ENCODE peak calls at places on chromosome 4, in six cellular contexts. T is colonic mucosa, K is MM.1S, Q is H9, N is SK-N-SH, B is K562. J is an unnamed sample. For H3K4me1, the result is how much of the 10 kb centered on the place peaks cover.

GRCh38 chr4:55124337-55125076 is 888 bp downstream of the KDR start:
- DNase-seq in T (no peak), K (no peak), Q (peak), N (no peak), B (no peak), J (peak)

GRCh38 chr4:116860891-116861290 is 224.5 kb downstream of the TRAM1L1 start:
- DNase-seq in T (no peak), K (no peak), Q (no peak), N (no peak), B (no peak), J (no peak)

GRCh38 chr4:83922419-83922818 is 386.5 kb downstream of the GPAT3 start:
- DNase-seq in T (no peak), K (no peak), Q (peak), N (no peak), B (no peak), J (peak)

GRCh38 chr4:62070291-62070852 is 870.2 kb downstream of the ADGRL3 start:
- DNase-seq in T (no peak), K (no peak), Q (peak), N (no peak), B (no peak), J (no peak)

GRCh38 chr4:35608205-35608604 is 636.1 kb downstream of the ARAP2 start:
- DNase-seq in T (no peak), K (no peak), Q (no peak), N (no peak), B (no peak), J (no peak)

GRCh38 chr4:169765845-169766244 is 8.1 kb upstream of the HPF1 start:
- DNase-seq in T (no peak), K (no peak), Q (no peak), N (peak), B (no peak), J (no peak)

GRCh38 chr4:67721770-67722597 is 21.0 kb upstream of the UBA6 start:
- DNase-seq in T (no peak), K (no peak), Q (peak), N (no peak), B (peak), J (peak)

GRCh38 chr4:74219241-74219640 is 61.3 kb downstream of the MTHFD2L start:
- DNase-seq in T (no peak), K (no peak), Q (no peak), N (no peak), B (no peak), J (no peak)

GRCh38 chr4:149896428-149896827 is 80.8 kb upstream of the IQCM start:
- DNase-seq in T (no peak), K (no peak), Q (no peak), N (no peak), B (no peak), J (peak)

GRCh38 chr4:136768925-136769275 is 763.4 kb downstream of the PCDH18 start:
- DNase-seq in T (no peak), K (no peak), Q (no peak), N (no peak), B (no peak), J (no peak)

GRCh38 chr4:185597532-185598188 is 62.4 kb upstream of the PDLIM3 start:
- DNase-seq in T (peak), K (peak), Q (peak), N (peak), B (peak), J (peak)

GRCh38 chr4:185599151-185599648 is 63.9 kb upstream of the PDLIM3 start:
- DNase-seq in T (no peak), K (no peak), Q (no peak), N (no peak), B (no peak), J (no peak)

GRCh38 chr4:185602397-185602796 is 67.1 kb upstream of the PDLIM3 start:
- DNase-seq in T (no peak), K (no peak), Q (no peak), N (no peak), B (no peak), J (no peak)

GRCh38 chr4:185600801-185601200 is 65.5 kb upstream of the PDLIM3 start:
- DNase-seq in T (no peak), K (no peak), Q (no peak), N (no peak), B (no peak), J (no peak)

GRCh38 chr4:185599844-185600243 is 64.5 kb upstream of the PDLIM3 start:
- DNase-seq in T (no peak), K (no peak), Q (no peak), N (no peak), B (no peak), J (no peak)
- H3K9ac ChIP-seq in T (no peak), K (no peak), Q (no peak), N (no peak), B (no peak), J (no peak)

GRCh38 chr4:77155631-77156345 is 1.2 kb upstream of the CCNG2 start:
- DNase-seq in T (no peak), K (peak), Q (no peak), N (no peak), B (no peak), J (no peak)

GRCh38 chr4:77154074-77154473 is 2.9 kb upstream of the CCNG2 start:
- DNase-seq in T (no peak), K (peak), Q (no peak), N (no peak), B (no peak), J (no peak)

GRCh38 chr4:77153016-77153415 is 4.0 kb upstream of the CCNG2 start:
- DNase-seq in T (no peak), K (no peak), Q (no peak), N (no peak), B (no peak), J (no peak)

GRCh38 chr4:77156533-77156911 is 485 bp upstream of the CCNG2 start:
- DNase-seq in T (peak), K (peak), Q (peak), N (peak), B (peak), J (peak)

GRCh38 chr4:77154761-77155499 is 2.1 kb upstream of the CCNG2 start:
- DNase-seq in T (no peak), K (peak), Q (no peak), N (no peak), B (no peak), J (no peak)
- H3K4me1 ChIP-seq in T (under half), K (under half), Q (under half), N (under half), B (under half), J (under half)

GRCh38 chr4:123345132-123345923 is 51.3 kb upstream of the SPRY1 start:
- DNase-seq in T (no peak), K (peak), Q (no peak), N (no peak), B (no peak), J (no peak)
- H3K9ac ChIP-seq in T (no peak), K (no peak), Q (no peak), N (no peak), B (no peak), J (no peak)

GRCh38 chr4:78781925-78782324 is 5.8 kb downstream of the BMP2K start:
- DNase-seq in T (no peak), K (no peak), Q (no peak), N (no peak), B (no peak), J (no peak)
- H3K4me1 ChIP-seq in T (under half), K (under half), Q (under half), N (under half), B (under half), J (under half)

DNA sequence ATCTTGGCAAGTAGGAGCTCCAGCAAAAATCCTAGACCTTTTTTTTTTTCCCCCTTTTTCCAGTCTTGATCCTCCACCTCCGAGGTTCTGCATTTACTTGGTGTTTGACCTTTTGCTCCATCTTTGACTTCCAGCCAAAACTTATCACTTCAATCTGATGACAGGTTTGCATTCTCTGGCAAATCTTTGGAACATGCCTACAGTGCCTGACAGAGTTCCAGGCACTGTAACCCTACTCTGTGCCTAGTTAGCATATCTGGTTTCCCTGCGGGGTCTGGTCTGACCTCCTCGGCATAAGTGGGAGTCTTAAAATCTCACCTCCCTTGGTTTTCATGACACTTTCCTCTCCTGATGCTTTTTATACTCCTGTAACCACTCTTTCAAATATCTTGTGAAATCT is 39.4 kb upstream of the NR3C2 start:
- DNase-seq in T (no peak), K (no peak), Q (no peak), N (no peak), B (no peak), J (no peak)
- H3K9ac ChIP-seq in T (no peak), K (no peak), Q (no peak), N (no peak), B (no peak), J (no peak)

DNA sequence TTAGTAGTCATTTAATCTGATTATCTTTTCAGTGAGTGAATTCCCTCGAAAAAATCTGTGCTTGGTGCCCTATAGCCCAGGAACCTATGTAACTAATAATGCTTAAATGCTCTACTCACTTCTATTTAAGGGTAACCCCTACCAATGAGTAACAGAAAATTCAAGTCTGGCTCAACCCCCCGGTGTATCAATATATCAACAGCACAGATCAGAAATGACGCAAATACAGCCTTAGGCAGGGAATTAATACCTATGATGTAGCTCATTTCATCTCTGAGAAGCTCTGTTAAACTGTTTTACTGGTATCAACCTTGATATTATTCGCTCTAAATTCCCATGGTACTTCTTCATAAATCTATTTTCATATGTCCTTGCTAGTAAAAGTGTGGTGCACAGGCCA is 28.6 kb downstream of the PDGFC start:
- DNase-seq in T (no peak), K (no peak), Q (no peak), N (no peak), B (no peak), J (no peak)
- H3K4me1 ChIP-seq in T (under half), K (under half), Q (under half), N (half or more), B (under half), J (under half)

DNA sequence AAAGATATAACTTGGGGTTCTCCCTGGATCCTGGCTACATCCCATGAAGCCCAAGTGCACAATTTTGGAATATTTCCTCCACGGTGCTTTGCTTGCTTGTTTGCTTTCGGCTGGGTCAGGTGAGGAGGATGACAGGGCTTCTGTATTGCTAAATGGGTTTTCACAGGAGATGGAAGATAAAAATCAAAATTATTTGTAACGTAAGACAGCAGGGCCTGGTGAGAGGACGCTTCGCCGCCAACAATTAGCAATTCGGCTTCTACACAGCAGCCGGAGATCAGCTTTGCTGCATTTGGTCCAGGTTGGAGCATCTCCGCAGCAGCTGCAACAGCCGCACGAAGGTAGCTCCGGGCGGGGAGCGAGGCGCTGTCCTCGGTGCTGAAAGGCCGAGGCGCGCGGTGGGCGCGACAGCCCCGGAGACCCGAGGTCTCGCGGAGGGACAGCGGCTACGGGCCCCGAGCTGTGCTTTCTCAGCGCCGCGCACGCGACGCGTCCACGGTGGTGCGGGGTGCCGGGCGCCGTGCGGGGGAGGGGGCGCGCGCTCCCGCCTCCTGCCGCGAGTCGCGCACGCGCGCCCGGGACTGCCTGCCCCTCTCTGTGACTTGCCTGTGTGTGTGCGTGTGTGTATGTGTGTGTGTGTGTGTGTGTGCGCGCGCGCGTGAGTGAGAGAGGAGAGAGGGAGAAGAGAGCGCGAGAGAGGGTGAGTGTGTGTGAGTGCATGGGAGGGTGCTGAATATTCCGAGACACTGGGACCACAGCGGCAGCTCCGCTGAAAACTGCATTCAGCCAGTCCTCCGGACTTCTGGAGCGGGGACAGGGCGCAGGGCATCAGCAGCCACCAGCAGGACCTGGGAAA is at the start of gene GRIA2:
- DNase-seq in T (no peak), K (no peak), Q (peak), N (peak), B (peak), J (peak)
- H3K9ac ChIP-seq in T (no peak), K (no peak), Q (no peak), N (no peak), B (no peak), J (no peak)

GRCh38 chr4:10096976-10097330 is 19.6 kb downstream of the WDR1 start:
- DNase-seq in T (no peak), K (peak), Q (no peak), N (no peak), B (no peak), J (no peak)
- H3K4me1 ChIP-seq in T (under half), K (half or more), Q (under half), N (under half), B (under half), J (under half)

J was measured in endodermal cell.